ENCODE peak calls at places on chromosomes 1 and 21, in five cellular contexts. Q, C, G, U and T are unnamed samples.

GRCh38 chr1:93196591-93196990 is 16.1 kb downstream of the CCDC18 start:
- DNase-seq in Q (no peak), C (no peak), G (no peak), U (no peak), T (no peak)

GRCh38 chr1:172671591-172671990 is 12.7 kb downstream of the FASLG start:
- DNase-seq in Q (no peak), C (no peak), G (no peak), U (peak), T (no peak)

GRCh38 chr1:21503706-21504377 is 5.4 kb upstream of the ALPL start:
- DNase-seq in Q (no peak), C (no peak), G (no peak), U (no peak), T (no peak)

GRCh38 chr1:87252406-87252805 is 76.3 kb upstream of the LMO4 start:
- DNase-seq in Q (no peak), C (no peak), G (no peak), U (no peak), T (peak)

GRCh38 chr21:21860888-21861287 is 862.7 kb downstream of the NCAM2 start:
- DNase-seq in Q (no peak), C (no peak), G (no peak), U (no peak), T (peak)

GRCh38 chr21:16870116-16870515 is 642.7 kb upstream of the CXADR start:
- DNase-seq in Q (no peak), C (no peak), G (no peak), U (no peak), T (peak)

GRCh38 chr1:110203021-110203661 is 7.0 kb upstream of the KCNC4 start:
- DNase-seq in Q (no peak), C (no peak), G (peak), U (peak), T (peak)

GRCh38 chr1:154696001-154696400 is 88.0 kb upstream of the ADAR start:
- DNase-seq in Q (no peak), C (no peak), G (no peak), U (no peak), T (no peak)

GRCh38 chr21:35643176-35643575 is 417.1 kb downstream of the SETD4 start:
- DNase-seq in Q (no peak), C (no peak), G (no peak), U (no peak), T (no peak)

GRCh38 chr1:163174524-163175437 is 27.9 kb downstream of the RGS5 start:
- DNase-seq in Q (peak), C (peak), G (peak), U (peak), T (peak)

GRCh38 chr1:74592580-74593355 is 80.4 kb upstream of the LRRC53 start:
- DNase-seq in Q (no peak), C (no peak), G (no peak), U (no peak), T (no peak)

GRCh38 chr1:24084050-24084449 is 27.9 kb downstream of the MYOM3 start:
- DNase-seq in Q (no peak), C (no peak), G (no peak), U (no peak), T (no peak)

GRCh38 chr1:156452863-156453262 is 47.7 kb downstream of the MEF2D start:
- DNase-seq in Q (no peak), C (no peak), G (no peak), U (no peak), T (peak)

GRCh38 chr1:234065794-234066447 is 161.4 kb downstream of the SLC35F3 start:
- DNase-seq in Q (peak), C (no peak), G (peak), U (peak), T (peak)

GRCh38 chr1:35708179-35708891 is 10.3 kb downstream of the C1orf216 start:
- DNase-seq in Q (no peak), C (no peak), G (peak), U (peak), T (no peak)

GRCh38 chr1:101820080-101820479 is 176.6 kb downstream of the OLFM3 start:
- DNase-seq in Q (no peak), C (no peak), G (peak), U (peak), T (peak)

GRCh38 chr21:33069994-33070811 is at the start of gene OLIG1:
- DNase-seq in Q (peak), C (no peak), G (peak), U (peak), T (peak)

GRCh38 chr1:3469849-3470649 is 15.6 kb downstream of the ARHGEF16 start:
- DNase-seq in Q (no peak), C (no peak), G (no peak), U (no peak), T (no peak)

GRCh38 chr1:89546934-89547562 is 22.4 kb downstream of the LRRC8B start:
- DNase-seq in Q (no peak), C (no peak), G (no peak), U (no peak), T (no peak)

GRCh38 chr1:170864238-170864637 is 71.1 kb upstream of the MROH9 start:
- DNase-seq in Q (no peak), C (no peak), G (no peak), U (no peak), T (no peak)

GRCh38 chr1:227166559-227166958 is 151.7 kb downstream of the CDC42BPA start:
- DNase-seq in Q (no peak), C (no peak), G (no peak), U (no peak), T (no peak)

GRCh38 chr1:95116666-95117206 is 419 bp upstream of the TLCD4 start:
- DNase-seq in Q (peak), C (peak), G (peak), U (peak), T (peak)

GRCh38 chr1:231827337-231828105 is 200.9 kb downstream of the DISC1 start:
- DNase-seq in Q (no peak), C (no peak), G (no peak), U (no peak), T (no peak)

GRCh38 chr1:225691377-225691776 is 38.5 kb upstream of the ENAH start:
- DNase-seq in Q (no peak), C (no peak), G (no peak), U (peak), T (no peak)

GRCh38 chr1:192539450-192540132 is 36.0 kb upstream of the RGS1 start:
- DNase-seq in Q (no peak), C (no peak), G (no peak), U (peak), T (no peak)

GRCh38 chr1:30106125-30106524 is 617.3 kb downstream of the MATN1 start:
- DNase-seq in Q (no peak), C (no peak), G (peak), U (peak), T (peak)

GRCh38 chr21:16002872-16003466 is 273.2 kb downstream of the USP25 start:
- DNase-seq in Q (no peak), C (no peak), G (no peak), U (no peak), T (no peak)

GRCh38 chr1:155322571-155322952 is 1.9 kb downstream of the RUSC1 start:
- DNase-seq in Q (no peak), C (no peak), G (no peak), U (peak), T (no peak)